ENCODE peak calls at places on chromosomes 1 and 21, in four cellular contexts. W is upper lobe of left lung, N is A549, H is lower leg skin. O is an unnamed sample.

GRCh38 chr1:182927693-182928433 is 25.1 kb downstream of the SHCBP1L start:
- DNase-seq in W (no peak), N (no peak), H (no peak), O (no peak)

GRCh38 chr1:159936284-159936904 is 9.0 kb downstream of the IGSF9 start:
- DNase-seq in W (peak), N (peak), H (peak), O (no peak)

GRCh38 chr1:185245466-185245865 is 71.6 kb downstream of the IVNS1ABP start:
- DNase-seq in W (no peak), N (no peak), H (no peak), O (no peak)

GRCh38 chr1:154860154-154860870 is 9.8 kb downstream of the KCNN3 start:
- DNase-seq in W (no peak), N (no peak), H (no peak), O (no peak)

GRCh38 chr1:94068831-94069648 is 51.9 kb downstream of the ABCA4 start:
- DNase-seq in W (peak), N (peak), H (no peak), O (no peak)

GRCh38 chr1:236107121-236107907 is 35.0 kb upstream of the GPR137B start:
- DNase-seq in W (no peak), N (no peak), H (no peak), O (no peak)

GRCh38 chr1:103218821-103219220 is 110.5 kb upstream of the COL11A1 start:
- DNase-seq in W (no peak), N (no peak), H (no peak), O (no peak)

GRCh38 chr1:246803373-246803772 is 79.2 kb downstream of the SCCPDH start:
- DNase-seq in W (no peak), N (no peak), H (no peak), O (no peak)

GRCh38 chr1:6500446-6501406 is 9.3 kb upstream of the PLEKHG5 start:
- DNase-seq in W (no peak), N (no peak), H (no peak), O (no peak)

GRCh38 chr1:94727846-94728715 is 92.1 kb upstream of the SLC44A3 start:
- DNase-seq in W (no peak), N (peak), H (no peak), O (no peak)

GRCh38 chr21:36385909-36386642 is 884 bp downstream of the CHAF1B start:
- DNase-seq in W (no peak), N (no peak), H (no peak), O (no peak)

GRCh38 chr1:6384962-6385672 is 8.4 kb downstream of the ACOT7 start:
- DNase-seq in W (no peak), N (no peak), H (no peak), O (no peak)

GRCh38 chr1:1256956-1257871 is 10.7 kb upstream of the C1QTNF12 start:
- DNase-seq in W (no peak), N (no peak), H (no peak), O (no peak)

GRCh38 chr1:95126846-95127245 is 9.7 kb downstream of the TLCD4 start:
- DNase-seq in W (no peak), N (no peak), H (no peak), O (no peak)

GRCh38 chr1:27504588-27505419 is 14.8 kb upstream of the WASF2 start:
- DNase-seq in W (no peak), N (no peak), H (no peak), O (no peak)

GRCh38 chr1:173590557-173590956 is 12.3 kb downstream of the SLC9C2 start:
- DNase-seq in W (no peak), N (peak), H (no peak), O (no peak)

GRCh38 chr21:46627726-46628125 is 7.7 kb upstream of the PRMT2 start:
- DNase-seq in W (no peak), N (no peak), H (no peak), O (no peak)

GRCh38 chr1:28792644-28793121 is 19.3 kb upstream of the OPRD1 start:
- DNase-seq in W (no peak), N (no peak), H (no peak), O (no peak)

GRCh38 chr1:1157426-1157913 is 16.2 kb upstream of the TTLL10 start:
- DNase-seq in W (peak), N (peak), H (peak), O (peak)

GRCh38 chr1:84298336-84298687 is 3.2 kb upstream of the SAMD13 start:
- DNase-seq in W (peak), N (peak), H (peak), O (no peak)

GRCh38 chr1:225448146-225448805 is 20.4 kb upstream of the LBR start:
- DNase-seq in W (peak), N (no peak), H (no peak), O (no peak)

GRCh38 chr1:15153184-15153841 is at the start of gene TMEM51:
- DNase-seq in W (peak), N (peak), H (no peak), O (no peak)

GRCh38 chr1:28156821-28157220 is 19.7 kb downstream of the PTAFR start:
- DNase-seq in W (peak), N (no peak), H (no peak), O (no peak)

GRCh38 chr1:32872189-32872898 is 1.6 kb upstream of the FNDC5 start:
- DNase-seq in W (peak), N (peak), H (peak), O (no peak)
- H3K4me3 ChIP-seq in W (no peak), N (no peak), H (no peak), O (no peak)

GRCh38 chr1:9233241-9233941 is 1.2 kb upstream of the H6PD start:
- DNase-seq in W (peak), N (no peak), H (peak), O (no peak)
- TF ChIP-seq POLR2A in W (no peak), N (no peak), H (no peak), O (peak)

GRCh38 chr1:10939654-10940450 is 72.6 kb upstream of the TARDBP start:
- DNase-seq in W (no peak), N (no peak), H (no peak), O (no peak)
- H3K4me3 ChIP-seq in W (no peak), N (no peak), H (no peak), O (peak)

GRCh38 chr1:230427477-230427876 is 1.3 kb upstream of the PGBD5 start:
- DNase-seq in W (no peak), N (no peak), H (no peak), O (no peak)

GRCh38 chr1:230427981-230428380 is 1.8 kb upstream of the PGBD5 start:
- DNase-seq in W (no peak), N (no peak), H (no peak), O (no peak)

GRCh38 chr1:230425252-230426061 is 675 bp downstream of the PGBD5 start:
- DNase-seq in W (no peak), N (no peak), H (no peak), O (no peak)

GRCh38 chr1:230424440-230425251 is 1.5 kb downstream of the PGBD5 start:
- DNase-seq in W (no peak), N (no peak), H (no peak), O (no peak)

DNA sequence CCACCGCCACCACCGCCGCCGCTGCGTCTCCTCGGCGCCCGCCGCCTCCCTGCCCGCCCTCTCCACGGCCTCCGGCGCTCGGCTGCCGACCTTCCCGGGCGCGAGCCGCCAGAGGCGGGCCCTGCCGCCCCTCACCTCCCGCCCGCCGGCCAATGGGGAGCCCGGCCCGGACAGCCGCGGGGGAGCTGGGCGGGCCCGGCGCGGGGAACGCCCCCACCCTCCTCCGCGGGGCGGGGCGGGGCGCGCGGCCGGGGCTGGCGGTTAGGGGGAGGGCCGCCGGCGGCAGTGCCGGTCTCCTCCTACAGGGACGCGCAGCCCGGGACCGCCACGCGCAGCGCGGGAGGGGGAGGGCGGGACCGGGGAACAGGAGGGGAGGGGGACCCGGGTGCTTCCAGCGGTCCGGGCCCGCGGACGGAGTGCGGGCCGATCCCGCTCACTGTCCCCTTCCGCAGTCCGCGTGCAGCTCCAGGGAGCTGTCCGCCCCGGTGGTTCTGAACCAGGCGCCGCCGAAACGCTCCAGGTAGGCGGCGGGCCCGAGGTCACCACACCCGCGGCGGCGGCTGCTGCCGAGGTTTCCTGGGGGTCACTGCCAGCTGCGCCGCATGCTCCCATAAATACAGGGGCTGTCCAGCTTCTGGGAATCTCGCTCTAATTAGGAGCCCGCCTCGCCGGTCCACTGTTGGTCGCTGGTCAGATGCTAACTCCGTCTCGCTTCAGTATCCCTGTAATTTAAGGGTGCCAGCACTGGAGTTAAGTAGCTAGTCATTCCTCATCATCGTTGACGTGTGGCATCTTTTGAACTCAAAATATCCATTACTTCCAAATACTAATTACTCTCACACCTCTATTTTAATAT is at the start of gene PGBD5:
- DNase-seq in W (peak), N (peak), H (no peak), O (no peak)
- TF ChIP-seq POLR2A in W (no peak), N (no peak), H (no peak), O (no peak)

DNA sequence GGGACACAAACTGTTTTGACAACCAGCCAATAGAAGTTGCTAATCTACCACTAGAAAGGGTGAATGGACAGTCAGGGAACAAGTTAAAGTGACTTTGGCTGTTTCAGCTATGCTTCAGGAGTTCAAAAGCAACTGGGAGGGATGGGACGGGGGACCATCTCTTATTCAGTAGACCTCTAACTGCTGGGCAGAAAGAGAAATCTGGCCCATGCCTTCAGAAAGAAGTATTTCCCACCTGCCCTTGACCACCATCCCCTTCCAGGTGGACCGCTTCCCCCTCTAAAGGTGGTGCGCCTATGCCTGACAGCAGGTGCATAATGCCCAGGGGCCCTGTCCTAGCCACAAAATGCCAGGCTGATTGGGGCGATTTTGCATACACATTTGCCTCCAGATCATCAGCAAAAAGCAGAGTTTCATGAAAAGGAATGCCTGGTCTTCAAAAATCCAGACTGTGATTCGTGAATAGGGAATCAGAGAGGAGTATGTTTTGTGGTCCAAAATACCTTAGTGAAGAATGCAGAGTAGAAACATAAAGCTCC is 5.1 kb downstream of the ITPKB start:
- DNase-seq in W (no peak), N (no peak), H (no peak), O (no peak)
- H3K4me3 ChIP-seq in W (peak), N (no peak), H (no peak), O (peak)

GRCh38 chr1:113551728-113552127 is 161.4 kb downstream of the MAGI3 start:
- DNase-seq in W (no peak), N (no peak), H (no peak), O (no peak)
- TF ChIP-seq POLR2A in W (no peak), N (no peak), H (no peak), O (no peak)

DNA sequence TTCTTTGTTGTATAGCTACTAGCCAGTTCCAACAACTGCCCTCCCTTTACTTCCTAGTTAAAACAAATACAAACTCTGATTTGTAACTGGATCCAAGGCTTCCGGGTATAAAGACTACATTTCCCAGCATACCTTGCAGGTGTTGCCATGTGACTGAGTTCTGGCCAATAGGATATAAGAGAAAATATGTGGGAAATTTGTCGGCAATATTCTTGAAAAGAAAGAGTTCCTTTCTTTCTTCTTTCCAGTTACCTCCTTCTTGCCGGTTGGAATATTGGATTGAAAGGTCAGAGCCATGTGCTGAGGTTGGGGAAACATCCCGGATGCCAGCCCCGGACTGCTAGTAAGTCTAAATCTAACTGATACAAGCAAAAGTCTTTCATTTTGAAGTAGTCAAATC is 23.0 kb upstream of the ZBTB40 start:
- DNase-seq in W (no peak), N (peak), H (no peak), O (no peak)
- H3K4me3 ChIP-seq in W (peak), N (peak), H (no peak), O (peak)